ENCODE peak calls at places on chromosomes 11 and 22, in five cellular contexts. M is HS-5, K is GM12864, S is NT2/D1, C is neural crest cell. Q is an unnamed sample.

GRCh38 chr11:130650456-130651068 is 202.1 kb downstream of the ADAMTS15 start:
- DNase-seq in S (no peak), C (no peak), K (no peak), M (no peak), Q (no peak)

GRCh38 chr22:20117656-20118571 is 888 bp upstream of the TRMT2A start:
- DNase-seq in C (no peak), K (no peak), M (no peak), S (no peak), Q (no peak)

GRCh38 chr11:115581871-115582639 is 77.8 kb upstream of the CADM1 start:
- DNase-seq in M (no peak), C (no peak), K (no peak), S (peak; percentile 33), Q (no peak)

GRCh38 chr11:133951484-133952198 is 5.1 kb downstream of the IGSF9B start:
- DNase-seq in K (no peak), S (no peak), C (no peak), M (no peak), Q (no peak)

GRCh38 chr11:14541180-14541579 is 21.0 kb upstream of the PSMA1 start:
- DNase-seq in K (no peak), S (no peak), C (no peak), M (no peak), Q (no peak)

GRCh38 chr11:394034-394857 is at the start of gene PKP3:
- DNase-seq in C (no peak), S (no peak), K (no peak), M (peak; percentile 55), Q (no peak)

GRCh38 chr22:39638958-39639357 is 68.4 kb downstream of the CACNA1I start:
- DNase-seq in K (no peak), M (no peak), C (no peak), S (no peak), Q (no peak)

GRCh38 chr11:76640540-76640939 is 30.0 kb downstream of the LRRC32 start:
- DNase-seq in K (no peak), M (no peak), S (no peak), C (no peak), Q (peak; percentile 14)

GRCh38 chr11:100999756-101000155 is 129.9 kb downstream of the PGR start:
- DNase-seq in S (no peak), C (no peak), M (no peak), K (no peak), Q (no peak)

Q was measured in neuronal stem cell.